ENCODE peak calls at places on chromosome 7, in five cellular contexts. T is chondrocyte, V is H9, H is psoas muscle, M is esophagus squamous epithelium. S is an unnamed sample.

GRCh38 chr7:90262438-90262837 is 17.5 kb downstream of the CFAP69 start:
- DNase-seq in T (no peak), V (no peak), H (no peak), M (no peak), S (no peak)

GRCh38 chr7:31811650-31812461 is 124.8 kb downstream of the PPP1R17 start:
- DNase-seq in T (no peak), V (no peak), H (peak; percentile 13), M (no peak), S (no peak)

GRCh38 chr7:112347088-112347487 is 103.2 kb upstream of the IFRD1 start:
- DNase-seq in T (no peak), V (no peak), H (no peak), M (no peak), S (no peak)

GRCh38 chr7:102286237-102287081 is at the start of gene SH2B2:
- DNase-seq in T (no peak), V (peak; percentile 67), H (peak; percentile 82), M (no peak), S (peak; percentile 81)

GRCh38 chr7:81873559-81873958 is 103.7 kb upstream of the HGF start:
- DNase-seq in T (no peak), V (no peak), H (no peak), M (no peak), S (no peak)

GRCh38 chr7:64463636-64464375 is 99.1 kb downstream of the ZNF680 start:
- DNase-seq in T (peak; percentile 86), V (no peak), H (peak; percentile 70), M (no peak), S (no peak)

GRCh38 chr7:120805636-120806388 is 52.1 kb downstream of the TSPAN12 start:
- DNase-seq in T (no peak), V (peak; percentile 63), H (no peak), M (no peak), S (no peak)

GRCh38 chr7:100516135-100516812 is 22.7 kb upstream of the AGFG2 start:
- DNase-seq in T (no peak), V (no peak), H (peak; percentile 52), M (no peak), S (no peak)

GRCh38 chr7:29749701-29750321 is 56.5 kb upstream of the WIPF3 start:
- DNase-seq in T (no peak), V (no peak), H (no peak), M (no peak), S (no peak)

GRCh38 chr7:46178685-46179084 is 257.6 kb upstream of the IGFBP3 start:
- DNase-seq in T (no peak), V (no peak), H (no peak), M (no peak), S (no peak)

GRCh38 chr7:18778594-18778993 is 283.0 kb downstream of the HDAC9 start:
- DNase-seq in T (no peak), V (no peak), H (no peak), M (no peak), S (no peak)

GRCh38 chr7:74398426-74398825 is 55.3 kb upstream of the GTF2IRD1 start:
- DNase-seq in T (peak; percentile 59), V (no peak), H (no peak), M (no peak), S (no peak)

GRCh38 chr7:103809229-103809994 is 180.0 kb downstream of the RELN start:
- DNase-seq in T (no peak), V (no peak), H (no peak), M (no peak), S (no peak)

GRCh38 chr7:128783143-128783799 is 7.7 kb upstream of the OPN1SW start:
- DNase-seq in T (no peak), V (peak; percentile 95), H (peak; percentile 77), M (no peak), S (peak; percentile 86)

GRCh38 chr7:117338020-117338419 is 15.2 kb upstream of the WNT2 start:
- DNase-seq in T (no peak), V (no peak), H (no peak), M (no peak), S (no peak)

GRCh38 chr7:158393926-158394625 is 193.5 kb downstream of the PTPRN2 start:
- DNase-seq in T (peak; percentile 71), V (no peak), H (no peak), M (no peak), S (no peak)

GRCh38 chr7:70082026-70082655 is 483.9 kb downstream of the AUTS2 start:
- DNase-seq in T (no peak), V (no peak), H (no peak), M (no peak), S (no peak)

GRCh38 chr7:31133497-31133896 is 81.4 kb downstream of the ADCYAP1R1 start:
- DNase-seq in T (no peak), V (no peak), H (no peak), M (no peak), S (no peak)

GRCh38 chr7:90580051-90580450 is 16.1 kb upstream of the CDK14 start:
- DNase-seq in T (no peak), V (no peak), H (no peak), M (no peak), S (no peak)

GRCh38 chr7:22859676-22860290 is 37.1 kb upstream of the TOMM7 start:
- DNase-seq in T (no peak), V (no peak), H (no peak), M (no peak), S (no peak)

GRCh38 chr7:104142147-104142546 is 65.7 kb downstream of the ORC5 start:
- DNase-seq in T (no peak), V (no peak), H (no peak), M (no peak), S (no peak)

GRCh38 chr7:44990520-44991023 is 9.4 kb upstream of the CCM2 start:
- DNase-seq in T (no peak), V (no peak), H (no peak), M (no peak), S (no peak)

GRCh38 chr7:132531562-132531961 is 44.7 kb downstream of the PLXNA4 start:
- DNase-seq in T (no peak), V (no peak), H (no peak), M (no peak), S (no peak)

GRCh38 chr7:28075674-28076358 is 104.8 kb downstream of the JAZF1 start:
- DNase-seq in T (no peak), V (no peak), H (no peak), M (no peak), S (no peak)

GRCh38 chr7:39709768-39710291 is 86.5 kb downstream of the RALA start:
- DNase-seq in T (no peak), V (no peak), H (no peak), M (no peak), S (no peak)

GRCh38 chr7:39624935-39625694 is 1.7 kb downstream of the RALA start:
- DNase-seq in T (no peak), V (no peak), H (no peak), M (no peak), S (no peak)

GRCh38 chr7:99106869-99107268 is 37.0 kb downstream of the SMURF1 start:
- DNase-seq in T (no peak), V (no peak), H (no peak), M (no peak), S (no peak)

GRCh38 chr7:100681491-100682227 is 8.1 kb downstream of the GNB2 start:
- DNase-seq in T (no peak), V (no peak), H (no peak), M (no peak), S (no peak)

GRCh38 chr7:143315782-143316181 is at the start of gene CLCN1:
- DNase-seq in T (no peak), V (no peak), H (peak; percentile 57), M (no peak), S (no peak)

GRCh38 chr7:4683884-4684565 is 1.9 kb downstream of the FOXK1 start:
- DNase-seq in T (no peak), V (no peak), H (peak; percentile 58), M (no peak), S (no peak)

GRCh38 chr7:149724661-149725425 is 48.5 kb downstream of the ZNF467 start:
- DNase-seq in T (peak; percentile 68), V (peak; percentile 14), H (no peak), M (no peak), S (no peak)

GRCh38 chr7:11082552-11083213 is 109.0 kb downstream of the PHF14 start:
- DNase-seq in T (no peak), V (peak; percentile 31), H (no peak), M (no peak), S (no peak)
- TF ChIP-seq CTCF in T (no peak), V (no peak), H (no peak), M (no peak), S (no peak)

DNA sequence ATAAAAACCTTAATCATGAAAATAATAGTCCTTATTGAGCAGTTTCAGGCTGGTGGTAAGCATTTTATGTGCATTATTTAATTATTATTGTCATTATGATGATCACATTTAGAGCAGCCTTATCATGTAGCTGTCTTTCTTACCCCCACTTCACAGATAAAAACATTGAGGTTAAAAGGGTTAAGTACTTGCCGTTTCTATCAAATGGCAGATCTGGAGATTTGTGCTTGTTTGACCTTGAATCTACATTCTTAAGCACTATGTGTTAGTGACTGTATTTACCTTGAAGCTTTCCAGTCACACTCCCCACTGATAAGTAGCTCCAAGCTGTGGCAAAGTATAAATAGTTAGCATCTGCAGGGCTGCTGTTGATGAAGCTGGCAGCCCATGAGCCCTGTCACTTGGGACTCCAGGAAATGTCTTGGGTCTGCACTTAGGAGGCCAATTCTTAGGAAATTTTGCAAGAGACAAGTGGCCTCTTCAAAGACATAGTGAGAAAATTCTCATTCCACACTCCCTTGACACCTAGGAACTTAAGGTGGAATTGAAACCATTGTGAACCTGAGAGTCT is 116.8 kb upstream of the AGR3 start:
- DNase-seq in T (no peak), V (no peak), H (no peak), M (no peak), S (no peak)
- TF ChIP-seq CTCF in T (no peak), V (no peak), H (no peak), M (no peak), S (no peak)

DNA sequence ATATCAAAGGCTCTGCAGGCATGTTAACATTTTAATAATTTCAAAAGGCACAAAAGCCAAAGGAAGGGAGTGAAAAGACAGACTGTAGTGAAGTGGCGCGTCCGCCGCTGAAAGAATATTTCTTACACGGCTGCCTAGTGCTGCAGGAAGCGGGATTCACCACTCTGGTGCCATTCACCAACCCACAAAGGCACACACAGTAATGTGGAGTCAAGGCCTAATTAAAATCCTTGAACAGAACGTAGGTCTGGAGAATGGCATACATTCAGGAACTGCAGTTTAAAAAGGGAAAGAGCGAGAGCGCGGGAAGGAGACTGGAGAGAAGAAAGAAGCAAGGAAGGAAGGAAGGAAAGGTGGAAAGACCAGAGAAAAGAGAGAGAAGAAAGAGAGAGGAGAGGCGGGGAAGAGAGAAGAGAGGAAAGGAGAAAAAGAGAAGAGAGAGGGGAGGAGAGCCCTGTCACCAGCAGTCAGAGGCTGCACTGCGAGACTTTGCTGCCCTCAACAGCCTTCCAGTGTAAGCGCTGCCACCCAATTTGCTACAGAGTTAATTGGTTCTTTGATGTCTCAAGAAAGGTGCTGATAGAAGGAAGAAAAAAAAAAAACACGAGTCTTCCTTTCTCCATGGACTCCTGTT is 554.0 kb downstream of the MDFIC start:
- DNase-seq in T (no peak), V (peak; percentile 56), H (no peak), M (no peak), S (no peak)
- TF ChIP-seq CTCF in T (peak; percentile 41), V (peak; percentile 56), H (no peak), M (no peak), S (peak; percentile 28)

GRCh38 chr7:26090927-26091519 is 61.0 kb upstream of the NFE2L3 start:
- DNase-seq in T (no peak), V (no peak), H (no peak), M (no peak), S (no peak)

GRCh38 chr7:26087321-26088091 is 64.5 kb upstream of the NFE2L3 start:
- DNase-seq in T (no peak), V (no peak), H (no peak), M (no peak), S (no peak)

GRCh38 chr7:26093023-26093422 is 59.0 kb upstream of the NFE2L3 start:
- DNase-seq in T (no peak), V (no peak), H (no peak), M (no peak), S (no peak)

GRCh38 chr7:26091933-26092332 is 60.1 kb upstream of the NFE2L3 start:
- DNase-seq in T (no peak), V (no peak), H (no peak), M (no peak), S (no peak)
- TF ChIP-seq CTCF in T (no peak), V (peak; percentile 53), H (no peak), M (no peak), S (peak; percentile 61)

S was measured in type B pancreatic cell.